ENCODE peak calls at places on chromosomes 16 and 17, in four cellular contexts. S is omental fat pad, L is left ventricle myocardium inferior, W is foreskin fibroblast. P is an unnamed sample.

GRCh38 chr17:9658593-9659211 is 13.4 kb downstream of the USP43 start:
- DNase-seq in W (peak; percentile 52), L (no peak), S (no peak), P (no peak)

GRCh38 chr16:57377080-57377841 is 5.0 kb downstream of the CX3CL1 start:
- DNase-seq in W (no peak), S (no peak), L (no peak), P (no peak)

GRCh38 chr17:82710499-82711232 is 5.8 kb upstream of the FN3KRP start:
- DNase-seq in S (no peak), L (no peak), W (no peak), P (no peak)

GRCh38 chr17:77888242-77889134 is 70.0 kb upstream of the TNRC6C start:
- DNase-seq in S (no peak), L (no peak), W (no peak), P (no peak)

GRCh38 chr16:9566099-9566498 is 474.7 kb downstream of the HAPSTR1 start:
- DNase-seq in L (no peak), W (no peak), S (no peak), P (no peak)

GRCh38 chr16:51807551-51807950 is 656.5 kb upstream of the SALL1 start:
- DNase-seq in S (no peak), L (no peak), W (no peak), P (no peak)

GRCh38 chr17:36107660-36108059 is 4.0 kb downstream of the CCL4 start:
- DNase-seq in S (no peak), W (no peak), L (no peak), P (no peak)

GRCh38 chr16:83939266-83939856 is 13.7 kb upstream of the OSGIN1 start:
- DNase-seq in S (no peak), W (no peak), L (no peak), P (no peak)

GRCh38 chr16:15435216-15435864 is 952 bp downstream of the BMERB1 start:
- DNase-seq in W (peak; percentile 39), S (no peak), L (no peak), P (no peak)

GRCh38 chr17:7781467-7781866 is 52.5 kb upstream of the KDM6B start:
- DNase-seq in S (no peak), L (no peak), W (no peak), P (no peak)

GRCh38 chr17:63706346-63707102 is 6.6 kb upstream of the LIMD2 start:
- DNase-seq in W (no peak), L (no peak), S (no peak), P (no peak)

GRCh38 chr17:67256075-67256732 is 11.2 kb upstream of the HELZ start:
- DNase-seq in W (no peak), L (no peak), S (no peak), P (no peak)

GRCh38 chr16:88971371-88972097 is 5.5 kb downstream of the CBFA2T3 start:
- DNase-seq in W (no peak), L (peak; percentile 32), S (no peak), P (peak; percentile 61)

GRCh38 chr17:83062011-83062817 is 17.2 kb upstream of the METRNL start:
- DNase-seq in L (no peak), S (no peak), W (no peak), P (peak; percentile 15)

GRCh38 chr17:79949646-79950292 is 85.9 kb downstream of the TBC1D16 start:
- DNase-seq in S (no peak), L (peak; percentile 6), W (no peak), P (no peak)

GRCh38 chr17:78468366-78468765 is 89.9 kb downstream of the PGS1 start:
- DNase-seq in L (no peak), W (no peak), S (no peak), P (no peak)

GRCh38 chr16:23030001-23030400 is 119.3 kb downstream of the USP31 start:
- DNase-seq in L (no peak), W (no peak), S (no peak), P (no peak)

P was measured in left ventricle myocardium superior.